ENCODE peak calls at places on chromosomes 7 and 10, in five cellular contexts. One of them, this sample, is unnamed.

GRCh38 chr7:135801045-135801693 is 52.6 kb upstream of the FAM180A start:
- DNase-seq in HCT116: peak
- DNase-seq in esophagus muscularis mucosa: no peak
- DNase-seq in HL-60: no peak
- DNase-seq in prostate gland: peak
- DNase-seq in this sample: peak

GRCh38 chr10:18684953-18685352 is 25.7 kb downstream of the ARL5B start:
- DNase-seq in HL-60: no peak
- DNase-seq in HCT116: no peak
- DNase-seq in esophagus muscularis mucosa: no peak
- DNase-seq in prostate gland: no peak
- DNase-seq in this sample: no peak

GRCh38 chr7:103985565-103986126 is 3.8 kb downstream of the RELN start:
- DNase-seq in esophagus muscularis mucosa: no peak
- DNase-seq in prostate gland: no peak
- DNase-seq in HCT116: no peak
- DNase-seq in HL-60: no peak
- DNase-seq in this sample: no peak

GRCh38 chr7:43295429-43295828 is 183.0 kb downstream of the HECW1 start:
- DNase-seq in esophagus muscularis mucosa: no peak
- DNase-seq in HCT116: no peak
- DNase-seq in prostate gland: no peak
- DNase-seq in HL-60: no peak
- DNase-seq in this sample: no peak

GRCh38 chr7:32158751-32159360 is 88.6 kb upstream of the PDE1C start:
- DNase-seq in prostate gland: no peak
- DNase-seq in esophagus muscularis mucosa: no peak
- DNase-seq in HCT116: no peak
- DNase-seq in HL-60: no peak
- DNase-seq in this sample: no peak

GRCh38 chr10:113585949-113586348 is 33.1 kb downstream of the HABP2 start:
- DNase-seq in HCT116: no peak
- DNase-seq in prostate gland: no peak
- DNase-seq in esophagus muscularis mucosa: no peak
- DNase-seq in HL-60: no peak
- DNase-seq in this sample: no peak

GRCh38 chr10:88992945-88993537 is 2.4 kb downstream of the FAS start:
- DNase-seq in HCT116: no peak
- DNase-seq in prostate gland: peak
- DNase-seq in esophagus muscularis mucosa: no peak
- DNase-seq in HL-60: no peak
- DNase-seq in this sample: no peak

GRCh38 chr7:100545636-100546128 is 6.7 kb downstream of the AGFG2 start:
- DNase-seq in prostate gland: peak
- DNase-seq in HCT116: peak
- DNase-seq in HL-60: no peak
- DNase-seq in esophagus muscularis mucosa: no peak
- DNase-seq in this sample: no peak

GRCh38 chr7:142528608-142529408 is 220.5 kb upstream of the PRSS1 start:
- DNase-seq in HL-60: no peak
- DNase-seq in esophagus muscularis mucosa: peak
- DNase-seq in prostate gland: no peak
- DNase-seq in HCT116: no peak
- DNase-seq in this sample: no peak

GRCh38 chr7:129807863-129808262 is 144.9 kb downstream of the UBE2H start:
- DNase-seq in HCT116: no peak
- DNase-seq in esophagus muscularis mucosa: no peak
- DNase-seq in HL-60: no peak
- DNase-seq in prostate gland: no peak
- DNase-seq in this sample: no peak

GRCh38 chr7:80530136-80530535 is 18.3 kb upstream of the GNAT3 start:
- DNase-seq in esophagus muscularis mucosa: no peak
- DNase-seq in HCT116: no peak
- DNase-seq in prostate gland: no peak
- DNase-seq in HL-60: no peak
- DNase-seq in this sample: no peak

GRCh38 chr10:102599565-102600327 is 44.5 kb upstream of the TRIM8 start:
- DNase-seq in HCT116: no peak
- DNase-seq in prostate gland: no peak
- DNase-seq in HL-60: peak
- DNase-seq in esophagus muscularis mucosa: no peak
- DNase-seq in this sample: no peak
- TF ChIP-seq POLR2AphosphoS5 in HCT116: no peak
- TF ChIP-seq POLR2AphosphoS5 in prostate gland: no peak
- TF ChIP-seq POLR2AphosphoS5 in HL-60: no peak
- TF ChIP-seq POLR2AphosphoS5 in esophagus muscularis mucosa: no peak
- TF ChIP-seq POLR2AphosphoS5 in this sample: no peak

GRCh38 chr10:72523932-72524396 is 101.9 kb downstream of the MICU1 start:
- DNase-seq in HCT116: no peak
- DNase-seq in esophagus muscularis mucosa: no peak
- DNase-seq in prostate gland: no peak
- DNase-seq in HL-60: no peak
- DNase-seq in this sample: no peak

GRCh38 chr10:72525277-72525676 is 100.6 kb downstream of the MICU1 start:
- DNase-seq in esophagus muscularis mucosa: no peak
- DNase-seq in HL-60: no peak
- DNase-seq in prostate gland: no peak
- DNase-seq in HCT116: no peak
- DNase-seq in this sample: no peak

GRCh38 chr10:72525689-72526088 is 100.2 kb downstream of the MICU1 start:
- DNase-seq in HCT116: no peak
- DNase-seq in prostate gland: no peak
- DNase-seq in esophagus muscularis mucosa: no peak
- DNase-seq in HL-60: no peak
- DNase-seq in this sample: no peak

GRCh38 chr10:72523062-72523461 is 102.8 kb downstream of the MICU1 start:
- DNase-seq in esophagus muscularis mucosa: no peak
- DNase-seq in HCT116: no peak
- DNase-seq in HL-60: no peak
- DNase-seq in prostate gland: no peak
- DNase-seq in this sample: no peak

DNA sequence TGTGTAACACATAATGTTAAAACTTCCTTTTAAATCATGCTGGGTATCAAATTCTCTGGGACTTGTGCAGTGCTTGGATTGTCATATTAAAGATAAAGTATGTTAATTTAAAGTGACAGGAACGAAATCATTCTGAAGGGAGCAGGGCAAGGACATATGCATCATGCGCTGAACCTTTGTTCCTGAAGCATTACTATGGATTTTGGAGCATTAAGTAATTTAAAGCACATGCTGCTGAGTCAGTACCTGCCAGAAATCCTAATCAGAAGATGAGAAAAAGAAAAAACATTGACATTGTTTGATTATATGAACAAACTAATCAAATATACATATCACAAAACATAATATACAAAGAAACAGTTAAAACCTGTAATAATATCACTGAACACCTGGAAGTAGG is 101.4 kb downstream of the MICU1 start:
- DNase-seq in HL-60: no peak
- DNase-seq in esophagus muscularis mucosa: no peak
- DNase-seq in prostate gland: no peak
- DNase-seq in HCT116: no peak
- DNase-seq in this sample: no peak
- H3K4me3 ChIP-seq in HL-60: no peak
- H3K4me3 ChIP-seq in esophagus muscularis mucosa: no peak
- H3K4me3 ChIP-seq in prostate gland: no peak
- H3K4me3 ChIP-seq in HCT116: no peak
- H3K4me3 ChIP-seq in this sample: no peak

DNA sequence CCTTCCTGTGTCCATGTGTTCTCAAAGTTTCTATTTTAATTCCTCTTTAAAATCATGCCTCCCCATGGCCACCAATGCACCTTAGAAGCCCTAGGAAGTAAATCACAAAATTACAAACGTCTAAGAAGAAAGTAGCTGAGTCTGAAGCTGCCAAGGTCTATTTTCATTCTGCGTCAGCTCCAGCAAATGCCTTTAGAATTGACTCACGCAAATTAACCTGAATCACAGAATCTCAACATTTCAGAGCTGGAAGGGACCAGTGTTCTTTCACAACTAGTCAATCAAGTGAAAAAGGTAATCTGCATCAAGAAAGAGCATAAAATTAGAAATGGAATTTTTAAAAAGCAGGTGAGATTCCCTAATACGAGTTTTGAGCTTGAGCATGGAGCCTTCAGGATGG is 1017.6 kb downstream of the SORCS3 start:
- DNase-seq in esophagus muscularis mucosa: no peak
- DNase-seq in prostate gland: no peak
- DNase-seq in HL-60: no peak
- DNase-seq in HCT116: no peak
- DNase-seq in this sample: no peak
- TF ChIP-seq POLR2AphosphoS5 in esophagus muscularis mucosa: no peak
- TF ChIP-seq POLR2AphosphoS5 in prostate gland: no peak
- TF ChIP-seq POLR2AphosphoS5 in HL-60: no peak
- TF ChIP-seq POLR2AphosphoS5 in HCT116: no peak
- TF ChIP-seq POLR2AphosphoS5 in this sample: no peak

DNA sequence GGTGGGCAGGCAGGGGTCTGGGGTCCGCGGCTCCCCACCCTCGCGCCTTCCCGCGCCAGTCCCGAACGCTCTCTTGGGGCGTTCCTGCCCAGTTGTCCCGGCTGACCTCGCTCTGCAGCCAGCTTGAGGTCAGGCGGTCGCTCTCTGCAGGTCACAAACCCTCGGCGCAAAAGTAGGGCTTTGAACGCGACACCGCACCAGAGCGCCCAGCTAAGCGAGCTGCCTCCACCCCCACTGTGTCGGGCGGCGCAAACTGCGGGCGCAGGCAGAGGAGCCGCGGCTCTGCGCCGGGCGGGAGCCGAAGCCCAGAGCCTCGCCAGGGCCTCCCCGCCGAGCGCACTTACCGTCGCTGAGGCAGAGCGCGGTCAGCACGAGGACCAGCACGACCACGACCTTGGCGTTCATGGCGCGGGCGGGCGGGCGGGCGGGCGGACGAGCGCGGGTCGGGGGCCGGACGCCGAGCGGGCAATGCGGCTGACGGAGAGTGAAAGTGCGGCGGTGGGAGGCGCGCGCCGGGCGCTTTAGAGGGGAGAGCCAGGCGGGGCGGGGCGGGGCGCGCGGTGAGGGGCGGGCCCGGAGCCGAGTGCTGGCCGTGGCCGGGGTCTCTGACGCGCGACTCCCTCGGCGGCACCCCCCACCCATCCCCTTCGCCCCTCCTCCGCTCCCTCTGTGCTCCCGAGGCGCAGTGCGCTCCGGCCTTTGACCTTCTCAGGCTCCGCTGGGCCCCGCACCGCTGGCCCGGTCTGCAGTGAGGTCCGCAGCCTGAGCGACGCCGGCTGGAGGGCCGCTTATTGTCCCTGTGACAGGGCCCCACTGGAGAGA is at the start of gene CXCL12:
- DNase-seq in prostate gland: no peak
- DNase-seq in esophagus muscularis mucosa: no peak
- DNase-seq in HCT116: no peak
- DNase-seq in HL-60: no peak
- DNase-seq in this sample: no peak
- H3K4me3 ChIP-seq in prostate gland: peak
- H3K4me3 ChIP-seq in esophagus muscularis mucosa: peak
- H3K4me3 ChIP-seq in HCT116: no peak
- H3K4me3 ChIP-seq in HL-60: no peak
- H3K4me3 ChIP-seq in this sample: peak

GRCh38 chr10:133351408-133352318 is 4.5 kb downstream of the PRAP1 start:
- DNase-seq in prostate gland: no peak
- DNase-seq in HL-60: no peak
- DNase-seq in esophagus muscularis mucosa: no peak
- DNase-seq in HCT116: no peak
- DNase-seq in this sample: no peak

GRCh38 chr10:133355266-133355665 is 2.6 kb downstream of the FUOM start:
- DNase-seq in esophagus muscularis mucosa: no peak
- DNase-seq in HCT116: no peak
- DNase-seq in prostate gland: no peak
- DNase-seq in HL-60: no peak
- DNase-seq in this sample: no peak

GRCh38 chr10:133353988-133354605 is 3.7 kb downstream of the FUOM start:
- DNase-seq in esophagus muscularis mucosa: no peak
- DNase-seq in prostate gland: no peak
- DNase-seq in HL-60: no peak
- DNase-seq in HCT116: no peak
- DNase-seq in this sample: no peak

GRCh38 chr10:133354672-133355240 is 3.1 kb downstream of the FUOM start:
- DNase-seq in esophagus muscularis mucosa: no peak
- DNase-seq in prostate gland: no peak
- DNase-seq in HL-60: no peak
- DNase-seq in HCT116: no peak
- DNase-seq in this sample: no peak

GRCh38 chr10:133353202-133353959 is 4.4 kb downstream of the FUOM start:
- DNase-seq in esophagus muscularis mucosa: no peak
- DNase-seq in HCT116: no peak
- DNase-seq in HL-60: no peak
- DNase-seq in prostate gland: no peak
- DNase-seq in this sample: no peak
- TF ChIP-seq POLR2AphosphoS5 in esophagus muscularis mucosa: no peak
- TF ChIP-seq POLR2AphosphoS5 in HCT116: no peak
- TF ChIP-seq POLR2AphosphoS5 in HL-60: no peak
- TF ChIP-seq POLR2AphosphoS5 in prostate gland: no peak
- TF ChIP-seq POLR2AphosphoS5 in this sample: no peak

GRCh38 chr7:134690016-134690415 is 43.4 kb downstream of the BPGM start:
- DNase-seq in esophagus muscularis mucosa: no peak
- DNase-seq in HCT116: no peak
- DNase-seq in HL-60: no peak
- DNase-seq in prostate gland: no peak
- DNase-seq in this sample: no peak
- H3K4me3 ChIP-seq in esophagus muscularis mucosa: peak
- H3K4me3 ChIP-seq in HCT116: no peak
- H3K4me3 ChIP-seq in HL-60: no peak
- H3K4me3 ChIP-seq in prostate gland: no peak
- H3K4me3 ChIP-seq in this sample: no peak

This sample was measured in SK-N-MC.